ENCODE peak calls at places on chromosomes 16 and 17, in seven cellular contexts. L is GM19239; N is fibroblast of pulmonary artery; S is CD8-positive, alpha-beta memory T cell; B is C1 segment of cervical spinal cord; C is neural progenitor cell; Q is NCI-H69. R is an unnamed sample.

GRCh38 chr17:34672176-34672785 is 92.9 kb downstream of the TMEM132E start:
- DNase-seq in S (no peak), L (no peak), C (no peak), B (no peak), Q (no peak), N (no peak), R (no peak)

GRCh38 chr17:5226940-5227878 is 7.5 kb downstream of the SCIMP start:
- DNase-seq in C (no peak), Q (no peak), S (peak), B (no peak), L (no peak), N (no peak), R (no peak)

GRCh38 chr17:80891096-80892018 is 100.3 kb upstream of the CHMP6 start:
- DNase-seq in L (peak), S (peak), B (no peak), C (no peak), N (peak), Q (peak), R (no peak)

GRCh38 chr16:78563905-78564304 is 464.5 kb downstream of the WWOX start:
- DNase-seq in L (no peak), B (no peak), Q (no peak), C (no peak), N (no peak), S (no peak), R (no peak)

GRCh38 chr17:38672788-38673713 is 1.7 kb downstream of the EPOP start:
- DNase-seq in C (peak), B (no peak), Q (peak), S (no peak), L (no peak), N (no peak), R (peak)

GRCh38 chr17:30068465-30068864 is 48.2 kb upstream of the NSRP1 start:
- DNase-seq in B (no peak), N (no peak), L (no peak), Q (no peak), S (no peak), C (no peak), R (no peak)

GRCh38 chr17:32828822-32829221 is 48.1 kb downstream of the MYO1D start:
- DNase-seq in L (no peak), S (no peak), Q (peak), N (no peak), B (no peak), C (no peak), R (no peak)

GRCh38 chr17:75561927-75562603 is 25.5 kb upstream of the MYO15B start:
- DNase-seq in S (no peak), L (no peak), C (no peak), N (no peak), B (no peak), Q (no peak), R (no peak)

GRCh38 chr16:61814716-61815347 is 221.4 kb downstream of the CDH8 start:
- DNase-seq in Q (no peak), B (no peak), L (no peak), N (no peak), S (no peak), C (no peak), R (no peak)

GRCh38 chr17:27570578-27570914 is 60.4 kb upstream of the LGALS9 start:
- DNase-seq in L (no peak), B (no peak), Q (peak), N (no peak), S (no peak), C (no peak), R (no peak)

GRCh38 chr16:81817296-81817695 is 38.2 kb downstream of the PLCG2 start:
- DNase-seq in B (no peak), S (no peak), C (no peak), Q (no peak), L (no peak), N (no peak), R (no peak)

GRCh38 chr17:31533546-31534155 is 142.2 kb downstream of the RAB11FIP4 start:
- DNase-seq in L (no peak), B (no peak), Q (peak), S (no peak), N (peak), C (peak), R (peak)

GRCh38 chr17:17693253-17693954 is 12.1 kb downstream of the RAI1 start:
- DNase-seq in Q (peak), S (no peak), C (peak), B (peak), N (no peak), L (no peak), R (peak)

GRCh38 chr16:49875812-49876715 is 20.2 kb upstream of the ZNF423 start:
- DNase-seq in S (no peak), C (peak), B (no peak), Q (peak), L (no peak), N (no peak), R (peak)

R was measured in H7.